ENCODE peak calls at places on chromosome 15, in six cellular contexts. J is astrocyte; T is activated CD8-positive, alpha-beta memory T cell treated with anti-CD3 and anti-CD28 coated beads for 24 hours; N is stimulated activated CD8-positive, alpha-beta memory T cell treated with anti-CD3 and anti-CD28 coated beads, Interleukin-12 subunit alpha, Interleukin-12 subunit beta, amount 100 ng/mL, for 4 hours; Z is H7; C is naive thymus-derived CD8-positive, alpha-beta T cell. I is an unnamed sample.

GRCh38 chr15:90143176-90143655 is 40.9 kb upstream of the IDH2 start:
- DNase-seq in J (peak), T (peak), N (peak), Z (peak), C (peak), I (peak)

GRCh38 chr15:52717924-52718323 is 38.7 kb upstream of the ATOSA start:
- DNase-seq in J (no peak), T (no peak), N (no peak), Z (no peak), C (no peak), I (no peak)

GRCh38 chr15:31338318-31338878 is 11.8 kb downstream of the KLF13 start:
- DNase-seq in J (no peak), T (no peak), N (no peak), Z (no peak), C (no peak), I (no peak)

GRCh38 chr15:38424101-38424552 is 29.8 kb upstream of the FAM98B start:
- DNase-seq in J (no peak), T (no peak), N (no peak), Z (no peak), C (no peak), I (no peak)

GRCh38 chr15:50164458-50164857 is 17.5 kb upstream of the SLC27A2 start:
- DNase-seq in J (no peak), T (no peak), N (no peak), Z (no peak), C (no peak), I (no peak)

GRCh38 chr15:66780172-66780972 is 78.3 kb downstream of the SMAD6 start:
- DNase-seq in J (peak), T (no peak), N (no peak), Z (peak), C (no peak), I (no peak)

GRCh38 chr15:99253381-99254090 is 2.3 kb downstream of the LRRC28 start:
- DNase-seq in J (peak), T (no peak), N (no peak), Z (peak), C (no peak), I (no peak)

GRCh38 chr15:40063563-40064011 is 24.6 kb upstream of the SRP14 start:
- DNase-seq in J (peak), T (no peak), N (no peak), Z (no peak), C (no peak), I (no peak)

GRCh38 chr15:57427367-57427821 is 51.1 kb downstream of the CGNL1 start:
- DNase-seq in J (no peak), T (no peak), N (no peak), Z (peak), C (no peak), I (no peak)

GRCh38 chr15:44038801-44039200 is 156.3 kb downstream of the FRMD5 start:
- DNase-seq in J (peak), T (no peak), N (no peak), Z (peak), C (no peak), I (peak)

GRCh38 chr15:39786444-39787056 is 3.9 kb upstream of the FSIP1 start:
- DNase-seq in J (peak), T (no peak), N (no peak), Z (peak), C (no peak), I (no peak)

GRCh38 chr15:45795487-45796069 is 160.7 kb downstream of the SQOR start:
- DNase-seq in J (no peak), T (no peak), N (no peak), Z (peak), C (no peak), I (no peak)

GRCh38 chr15:64222573-64223361 is 59.9 kb upstream of the PPIB start:
- DNase-seq in J (no peak), T (no peak), N (no peak), Z (no peak), C (no peak), I (no peak)

GRCh38 chr15:80876034-80876433 is 96.9 kb downstream of the CEMIP start:
- DNase-seq in J (peak), T (no peak), N (no peak), Z (no peak), C (no peak), I (no peak)

GRCh38 chr15:99845009-99845408 is 111.8 kb upstream of the LYSMD4 start:
- DNase-seq in J (peak), T (no peak), N (no peak), Z (no peak), C (no peak), I (no peak)

GRCh38 chr15:85500060-85500708 is 119.8 kb downstream of the AKAP13 start:
- DNase-seq in J (no peak), T (no peak), N (no peak), Z (no peak), C (no peak), I (no peak)

GRCh38 chr15:68366314-68366713 is 65.6 kb downstream of the ITGA11 start:
- DNase-seq in J (no peak), T (no peak), N (no peak), Z (peak), C (no peak), I (no peak)

GRCh38 chr15:93985925-93986324 is 245.4 kb upstream of the MCTP2 start:
- DNase-seq in J (no peak), T (no peak), N (no peak), Z (no peak), C (no peak), I (no peak)

GRCh38 chr15:82647835-82648256 is 683 bp upstream of the CPEB1 start:
- DNase-seq in J (no peak), T (peak), N (peak), Z (peak), C (peak), I (no peak)

GRCh38 chr15:45640610-45641009 is 5.8 kb downstream of the SQOR start:
- DNase-seq in J (peak), T (peak), N (no peak), Z (no peak), C (no peak), I (no peak)

GRCh38 chr15:65373163-65373651 is 4.6 kb downstream of the IGDCC3 start:
- DNase-seq in J (no peak), T (no peak), N (no peak), Z (peak), C (no peak), I (peak)

GRCh38 chr15:69862540-69862939 is 235.2 kb downstream of the TLE3 start:
- DNase-seq in J (no peak), T (no peak), N (no peak), Z (no peak), C (no peak), I (no peak)

GRCh38 chr15:35858707-35859106 is 312.7 kb upstream of the DPH6 start:
- DNase-seq in J (peak), T (no peak), N (no peak), Z (no peak), C (no peak), I (no peak)

GRCh38 chr15:45399381-45400212 is 21.3 kb upstream of the GATM start:
- DNase-seq in J (peak), T (no peak), N (no peak), Z (peak), C (no peak), I (no peak)

GRCh38 chr15:63372018-63372705 is 9.5 kb downstream of the CA12 start:
- DNase-seq in J (peak), T (no peak), N (no peak), Z (peak), C (no peak), I (no peak)

GRCh38 chr15:74170845-74171578 is 2.5 kb upstream of the ISLR start:
- DNase-seq in J (no peak), T (peak), N (no peak), Z (no peak), C (no peak), I (no peak)

GRCh38 chr15:78630886-78631633 is 9.9 kb downstream of the CHRNB4 start:
- DNase-seq in J (no peak), T (peak), N (no peak), Z (no peak), C (no peak), I (no peak)

GRCh38 chr15:40739042-40739441 is 16.0 kb downstream of the RMDN3 start:
- DNase-seq in J (no peak), T (no peak), N (no peak), Z (peak), C (no peak), I (no peak)

GRCh38 chr15:41801850-41802455 is 25.9 kb upstream of the JMJD7 start:
- DNase-seq in J (peak), T (no peak), N (no peak), Z (no peak), C (no peak), I (no peak)

I was measured in ecto neural progenitor cell.